ENCODE peak calls at places on chromosomes 1 and 21, in six cellular contexts. R is GM23338, X is HepG2, H is K562, N is GM12878, M is H1. Y is an unnamed sample.

GRCh38 chr1:163875927-163876320 is 554.2 kb downstream of the NUF2 start:
- DNase-seq in R (no peak), X (no peak), H (no peak), N (no peak), M (no peak), Y (no peak)

GRCh38 chr1:223087231-223087990 is 55.6 kb downstream of the TLR5 start:
- DNase-seq in R (no peak), X (no peak), H (no peak), N (no peak), M (no peak), Y (no peak)

GRCh38 chr1:27341525-27342252 is at the start of gene SYTL1:
- DNase-seq in R (peak; percentile 80), X (peak; percentile 52), H (peak; percentile 82), N (no peak), M (peak; percentile 73), Y (peak; percentile 72)

GRCh38 chr21:38140192-38140905 is 116.4 kb upstream of the KCNJ15 start:
- DNase-seq in R (no peak), X (no peak), H (no peak), N (no peak), M (no peak), Y (no peak)

GRCh38 chr1:160437432-160438319 is 37.3 kb downstream of the VANGL2 start:
- DNase-seq in R (no peak), X (no peak), H (no peak), N (peak; percentile 62), M (no peak), Y (no peak)

GRCh38 chr1:97834903-97835302 is 85.9 kb downstream of the DPYD start:
- DNase-seq in R (no peak), X (no peak), H (no peak), N (no peak), M (no peak), Y (no peak)

GRCh38 chr1:237864338-237865244 is 26.1 kb downstream of the ZP4 start:
- DNase-seq in R (peak; percentile 81), X (peak; percentile 54), H (peak; percentile 66), N (peak; percentile 5), M (peak; percentile 92), Y (peak; percentile 86)

GRCh38 chr21:37878946-37879660 is 37.2 kb downstream of the KCNJ6 start:
- DNase-seq in R (no peak), X (no peak), H (peak; percentile 37), N (no peak), M (no peak), Y (no peak)

GRCh38 chr1:2998503-2999100 is 22.7 kb upstream of the ACTRT2 start:
- DNase-seq in R (no peak), X (no peak), H (no peak), N (no peak), M (no peak), Y (peak; percentile 2)
- TF ChIP-seq CREB1 in R (no peak), X (no peak), H (no peak), N (no peak), M (no peak), Y (no peak)

GRCh38 chr1:173173388-173173787 is 33.7 kb downstream of the TNFSF4 start:
- DNase-seq in R (no peak), X (no peak), H (no peak), N (no peak), M (no peak), Y (no peak)

GRCh38 chr1:173171152-173171551 is 36.0 kb downstream of the TNFSF4 start:
- DNase-seq in R (no peak), X (no peak), H (no peak), N (no peak), M (no peak), Y (no peak)

GRCh38 chr1:173175514-173176146 is 31.5 kb downstream of the TNFSF4 start:
- DNase-seq in R (no peak), X (no peak), H (no peak), N (no peak), M (no peak), Y (no peak)
- TF ChIP-seq CREB1 in R (no peak), X (no peak), H (no peak), N (no peak), M (no peak), Y (no peak)

DNA sequence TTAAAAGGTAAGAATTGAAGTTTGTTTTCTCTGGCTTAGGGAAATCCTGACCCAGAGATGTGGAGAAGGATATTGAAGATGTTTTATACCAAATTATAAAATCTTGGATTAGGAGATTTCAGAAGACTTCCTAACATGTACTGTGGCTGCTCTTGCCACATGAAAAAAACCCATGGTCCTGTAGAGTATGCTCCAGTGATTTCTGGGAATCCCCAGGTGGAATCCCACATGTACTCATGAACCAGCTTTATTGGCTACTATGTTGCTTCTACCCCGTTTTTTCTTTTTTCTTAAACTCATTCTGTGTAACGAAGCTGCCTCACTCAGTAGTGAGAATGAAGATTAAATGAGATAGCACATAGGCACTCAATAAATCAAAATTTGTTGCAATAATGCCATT is 132.7 kb upstream of the SGIP1 start:
- DNase-seq in R (no peak), X (no peak), H (no peak), N (no peak), M (no peak), Y (no peak)
- TF ChIP-seq CREB1 in R (no peak), X (no peak), H (no peak), N (no peak), M (no peak), Y (no peak)

DNA sequence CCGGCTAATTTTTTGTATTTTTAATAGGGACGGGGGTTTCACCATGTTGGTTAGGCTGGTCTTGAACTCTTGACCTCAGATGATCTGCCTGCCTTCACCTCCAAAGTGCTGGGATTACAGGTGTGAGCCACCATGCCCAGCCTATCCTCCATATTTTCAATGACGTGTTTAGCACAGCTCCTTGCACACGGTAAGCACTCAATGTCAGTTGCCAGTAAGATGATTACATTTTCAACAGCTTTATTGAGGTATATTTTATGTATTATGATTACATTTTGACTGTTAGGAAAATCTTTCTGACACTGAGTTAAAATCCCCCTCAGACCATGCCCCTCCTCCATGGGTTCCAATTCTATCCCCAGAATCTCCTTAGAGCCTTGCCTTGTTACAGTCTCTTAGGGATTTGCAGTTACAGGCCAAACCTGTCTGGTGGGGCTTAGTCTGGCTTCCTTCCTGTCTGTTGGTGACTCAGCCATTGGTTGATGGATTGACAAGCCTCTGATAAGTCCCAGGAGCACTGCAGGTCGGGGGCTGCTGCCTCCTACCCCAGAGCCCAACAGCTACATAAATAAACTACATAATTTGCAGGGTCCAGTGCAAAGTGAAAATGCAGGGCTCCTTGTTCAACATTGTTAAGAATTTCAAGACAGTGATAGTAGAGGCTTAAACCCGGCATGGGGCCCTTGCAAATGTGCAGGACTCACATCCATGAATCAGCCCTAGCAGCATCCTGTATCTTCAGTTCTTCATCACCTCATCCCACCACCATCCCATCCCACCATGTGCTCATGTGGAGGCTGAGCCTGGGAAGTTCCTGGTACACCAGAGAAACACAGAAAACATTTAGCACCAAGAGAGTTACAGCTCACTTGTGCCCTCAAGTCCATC is 23.4 kb downstream of the COA7 start:
- DNase-seq in R (peak; percentile 40), X (no peak), H (peak; percentile 79), N (no peak), M (no peak), Y (no peak)
- TF ChIP-seq CREB1 in R (no peak), X (no peak), H (no peak), N (no peak), M (no peak), Y (no peak)

DNA sequence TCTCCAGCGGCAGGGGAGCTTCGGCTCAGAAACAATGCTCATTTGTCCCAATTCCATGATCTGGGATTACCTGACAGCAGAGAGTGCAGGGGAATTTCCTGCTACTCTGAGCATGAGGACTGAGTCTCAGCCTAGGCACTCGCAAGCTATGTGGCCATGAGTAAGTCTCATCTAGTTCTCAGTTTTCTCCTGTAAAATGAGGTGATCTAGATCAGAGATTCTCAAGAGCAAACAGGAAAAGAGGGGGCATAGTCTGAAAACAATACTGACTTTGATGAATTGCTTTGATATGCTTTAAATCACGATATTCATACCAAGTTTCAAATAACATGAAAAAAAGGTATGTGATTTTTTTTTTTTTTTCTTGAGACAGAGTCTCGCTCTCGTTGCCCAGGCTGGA is 7.2 kb downstream of the BSDC1 start:
- DNase-seq in R (no peak), X (no peak), H (no peak), N (no peak), M (no peak), Y (no peak)
- TF ChIP-seq CREB1 in R (no peak), X (no peak), H (no peak), N (no peak), M (no peak), Y (no peak)

DNA sequence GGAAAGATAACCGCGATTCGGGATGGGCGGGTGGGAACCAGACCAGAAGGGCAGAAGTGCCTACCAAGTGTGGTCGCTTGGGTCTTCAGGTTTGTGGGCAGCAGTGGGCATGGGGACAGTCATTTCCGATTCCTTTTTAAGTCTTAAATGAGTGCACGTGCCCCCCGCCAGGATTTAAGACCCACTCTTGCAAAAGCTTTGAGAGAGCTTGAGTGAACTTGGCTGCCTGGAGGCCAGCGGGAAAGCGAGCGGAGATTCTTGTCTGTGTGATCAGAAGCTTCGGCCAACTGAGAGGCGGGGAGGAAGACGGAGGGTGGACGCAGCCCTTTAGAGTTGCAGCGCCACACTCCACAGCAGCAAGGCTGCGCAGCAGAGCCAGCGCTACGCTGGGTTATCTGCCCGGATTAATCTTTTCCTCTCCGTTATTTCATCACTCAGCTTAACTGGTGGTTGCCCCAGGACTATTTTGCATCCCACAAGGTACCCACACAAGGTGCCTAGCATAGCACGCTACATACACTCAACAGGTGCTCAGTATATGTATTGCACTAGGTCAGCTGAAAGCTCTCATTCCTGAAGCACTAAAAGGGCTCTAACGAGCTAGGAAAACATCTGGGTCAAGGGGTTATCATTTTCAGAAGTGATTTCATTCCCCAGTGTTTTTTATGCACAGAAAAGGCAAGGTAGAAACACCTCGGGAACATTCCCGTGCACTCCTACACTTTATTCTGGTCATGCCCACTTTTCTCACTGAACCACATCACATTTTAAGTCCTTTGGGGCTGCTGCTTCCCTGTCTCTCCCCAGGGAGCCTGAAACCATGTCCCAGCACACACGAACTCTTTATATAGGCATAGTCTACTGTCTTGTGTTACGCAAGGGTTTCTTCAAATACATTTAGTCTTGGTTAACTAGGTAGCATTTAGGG is 1.5 kb upstream of the BATF3 start:
- DNase-seq in R (peak; percentile 72), X (no peak), H (no peak), N (no peak), M (peak; percentile 63), Y (peak; percentile 51)
- TF ChIP-seq CREB1 in R (no peak), X (no peak), H (no peak), N (peak; percentile 5), M (no peak), Y (no peak)